ENCODE peak calls at places on chromosomes 2 and 18, in nine cellular contexts. R, F, W, V, U, J, G, Z and Y are unnamed samples.
A peak's percentile ranks its signal among the peaks of the same experiment; 100 is the strongest.

GRCh38 chr2:146701183-146701582 is 1143.6 kb upstream of the ACVR2A start:
- DNase-seq in R (no peak), F (no peak), W (no peak), V (no peak), U (no peak), J (peak; percentile 86), G (peak; percentile 7), Z (no peak), Y (no peak)

GRCh38 chr2:119694994-119695521 is 16.1 kb downstream of the TMEM177 start:
- DNase-seq in R (no peak), F (no peak), W (no peak), V (peak; percentile 57), U (no peak), J (peak; percentile 73), G (peak; percentile 64), Z (no peak), Y (no peak)

GRCh38 chr2:54657664-54658083 is 65.8 kb upstream of the EML6 start:
- DNase-seq in R (peak; percentile 81), F (peak; percentile 77), W (no peak), V (peak; percentile 57), U (peak; percentile 59), J (peak; percentile 63), G (peak; percentile 60), Z (no peak), Y (no peak)

GRCh38 chr2:235533616-235534385 is 40.0 kb downstream of the AGAP1 start:
- DNase-seq in R (peak; percentile 11), F (no peak), W (peak; percentile 50), V (no peak), U (no peak), J (no peak), G (no peak), Z (no peak), Y (no peak)

GRCh38 chr2:3185256-3185655 is 192.4 kb downstream of the EIPR1 start:
- DNase-seq in R (no peak), F (no peak), W (no peak), V (no peak), U (no peak), J (no peak), G (no peak), Z (no peak), Y (no peak)

GRCh38 chr18:23918395-23919032 is 96.0 kb upstream of the TTC39C start:
- DNase-seq in R (peak; percentile 94), F (peak; percentile 87), W (no peak), V (peak; percentile 67), U (peak; percentile 91), J (peak; percentile 94), G (peak; percentile 74), Z (peak; percentile 67), Y (peak; percentile 21)

GRCh38 chr2:186887107-186888090 is 38.4 kb upstream of the ZSWIM2 start:
- DNase-seq in R (peak; percentile 83), F (peak; percentile 74), W (no peak), V (no peak), U (no peak), J (no peak), G (peak; percentile 74), Z (no peak), Y (peak; percentile 2)

GRCh38 chr2:30382995-30383394 is 64.1 kb upstream of the LCLAT1 start:
- DNase-seq in R (no peak), F (no peak), W (no peak), V (no peak), U (no peak), J (no peak), G (no peak), Z (no peak), Y (peak; percentile 46)

GRCh38 chr2:131425191-131426021 is 50.5 kb upstream of the TUBA3D start:
- DNase-seq in R (peak; percentile 36), F (no peak), W (no peak), V (no peak), U (no peak), J (no peak), G (no peak), Z (no peak), Y (no peak)

GRCh38 chr18:31977270-31977872 is 34.4 kb upstream of the TRAPPC8 start:
- DNase-seq in R (no peak), F (no peak), W (no peak), V (peak; percentile 50), U (peak; percentile 25), J (peak; percentile 85), G (peak; percentile 72), Z (no peak), Y (peak; percentile 65)

GRCh38 chr2:170514140-170514539 is 201.0 kb upstream of the SP5 start:
- DNase-seq in R (no peak), F (no peak), W (no peak), V (no peak), U (no peak), J (no peak), G (no peak), Z (no peak), Y (no peak)

GRCh38 chr2:145100301-145100700 is 580.4 kb upstream of the ZEB2 start:
- DNase-seq in R (no peak), F (no peak), W (no peak), V (no peak), U (no peak), J (no peak), G (no peak), Z (no peak), Y (no peak)

GRCh38 chr18:45275367-45276113 is 339.7 kb upstream of the SLC14A2 start:
- DNase-seq in R (no peak), F (no peak), W (no peak), V (no peak), U (no peak), J (peak; percentile 56), G (peak; percentile 45), Z (no peak), Y (no peak)

GRCh38 chr2:166375736-166376487 is at the start of gene SCN9A:
- DNase-seq in R (peak; percentile 86), F (peak; percentile 81), W (peak; percentile 91), V (peak; percentile 78), U (peak; percentile 34), J (peak; percentile 89), G (peak; percentile 75), Z (no peak), Y (peak; percentile 58)

GRCh38 chr18:73785276-73785675 is 362.4 kb downstream of the FBXO15 start:
- DNase-seq in R (no peak), F (no peak), W (no peak), V (no peak), U (no peak), J (no peak), G (peak; percentile 84), Z (no peak), Y (no peak)

GRCh38 chr2:85194780-85195480 is 61.7 kb downstream of the TCF7L1 start:
- DNase-seq in R (no peak), F (no peak), W (no peak), V (no peak), U (no peak), J (no peak), G (no peak), Z (no peak), Y (peak; percentile 64)

GRCh38 chr2:127829845-127830246 is 18.9 kb upstream of the WDR33 start:
- DNase-seq in R (no peak), F (no peak), W (no peak), V (peak; percentile 61), U (peak; percentile 65), J (peak; percentile 79), G (no peak), Z (no peak), Y (no peak)

GRCh38 chr2:177545981-177546600 is 153.5 kb downstream of the AGPS start:
- DNase-seq in R (no peak), F (no peak), W (no peak), V (no peak), U (no peak), J (peak; percentile 20), G (no peak), Z (no peak), Y (no peak)

GRCh38 chr2:202818321-202818720 is 53.2 kb downstream of the ICA1L start:
- DNase-seq in R (no peak), F (no peak), W (no peak), V (no peak), U (no peak), J (no peak), G (no peak), Z (no peak), Y (no peak)

GRCh38 chr2:188324067-188324466 is 32.4 kb downstream of the GULP1 start:
- DNase-seq in R (no peak), F (no peak), W (no peak), V (no peak), U (no peak), J (no peak), G (no peak), Z (no peak), Y (no peak)

GRCh38 chr2:71358931-71359671 is 27.5 kb downstream of the ZNF638 start:
- DNase-seq in R (no peak), F (no peak), W (no peak), V (peak; percentile 46), U (peak; percentile 50), J (no peak), G (peak; percentile 42), Z (no peak), Y (no peak)

GRCh38 chr2:46871976-46872381 is 43.6 kb downstream of the MCFD2 start:
- DNase-seq in R (no peak), F (peak; percentile 21), W (no peak), V (no peak), U (no peak), J (no peak), G (no peak), Z (no peak), Y (no peak)

GRCh38 chr2:10534514-10535250 is 86.6 kb upstream of the ODC1 start:
- DNase-seq in R (no peak), F (no peak), W (peak; percentile 64), V (peak; percentile 42), U (no peak), J (peak; percentile 69), G (peak; percentile 22), Z (no peak), Y (no peak)

GRCh38 chr2:10245661-10246060 is 57.0 kb upstream of the HPCAL1 start:
- DNase-seq in R (no peak), F (peak; percentile 28), W (peak; percentile 62), V (no peak), U (no peak), J (no peak), G (no peak), Z (no peak), Y (no peak)

GRCh38 chr18:9017170-9017899 is 85.2 kb upstream of the NDUFV2 start:
- DNase-seq in R (peak; percentile 92), F (peak; percentile 77), W (peak; percentile 92), V (peak; percentile 93), U (peak; percentile 83), J (peak; percentile 87), G (peak; percentile 88), Z (peak; percentile 23), Y (no peak)

GRCh38 chr2:219071189-219071816 is 10.6 kb upstream of the IHH start:
- DNase-seq in R (no peak), F (no peak), W (no peak), V (peak; percentile 39), U (no peak), J (no peak), G (no peak), Z (no peak), Y (no peak)

GRCh38 chr2:18889565-18890332 is 300.4 kb upstream of the NT5C1B start:
- DNase-seq in R (no peak), F (no peak), W (no peak), V (no peak), U (no peak), J (no peak), G (no peak), Z (no peak), Y (no peak)

GRCh38 chr18:494602-494983 is 5.9 kb downstream of the COLEC12 start:
- DNase-seq in R (no peak), F (no peak), W (no peak), V (no peak), U (no peak), J (no peak), G (peak; percentile 75), Z (no peak), Y (no peak)

GRCh38 chr2:126634273-126634861 is 21.6 kb upstream of the GYPC start:
- DNase-seq in R (no peak), F (no peak), W (no peak), V (no peak), U (peak; percentile 32), J (peak; percentile 42), G (peak; percentile 29), Z (no peak), Y (no peak)

GRCh38 chr2:22878094-22878493 is 506.9 kb upstream of the KLHL29 start:
- DNase-seq in R (no peak), F (no peak), W (no peak), V (no peak), U (no peak), J (no peak), G (no peak), Z (no peak), Y (no peak)

GRCh38 chr2:42618972-42619371 is 50.5 kb downstream of the MTA3 start:
- DNase-seq in R (no peak), F (no peak), W (no peak), V (peak; percentile 63), U (no peak), J (peak; percentile 22), G (peak; percentile 74), Z (no peak), Y (peak; percentile 25)